ENCODE peak calls at places on chromosomes 11 and 22, in ten cellular contexts. M is GDM1, F is posterior vena cava, A is ascending aorta, O is cardiac muscle cell, B is ELR, D is DND-41, Z is A172, C is HFFc6, K is mesendoderm. Y is an unnamed sample.

GRCh38 chr11:35247428-35247827 is 108.5 kb downstream of the CD44 start:
- DNase-seq in M (no peak), F (no peak), A (peak; percentile 73), O (no peak), B (no peak), D (no peak), Z (no peak), C (no peak), K (no peak), Y (no peak)

GRCh38 chr11:35826949-35827348 is 116.9 kb upstream of the LDLRAD3 start:
- DNase-seq in M (no peak), F (no peak), A (no peak), O (no peak), B (no peak), D (no peak), Z (no peak), C (no peak), K (no peak), Y (no peak)

GRCh38 chr22:38699143-38699542 is 1.6 kb downstream of the JOSD1 start:
- DNase-seq in M (no peak), F (no peak), A (no peak), O (no peak), B (peak; percentile 8), D (no peak), Z (no peak), C (no peak), K (no peak), Y (peak; percentile 17)

GRCh38 chr11:16211407-16211806 is 144.9 kb downstream of the SOX6 start:
- DNase-seq in M (no peak), F (no peak), A (no peak), O (no peak), B (no peak), D (no peak), Z (no peak), C (no peak), K (peak; percentile 50), Y (no peak)

GRCh38 chr11:16195659-16196058 is 160.7 kb downstream of the SOX6 start:
- DNase-seq in M (no peak), F (no peak), A (no peak), O (peak; percentile 20), B (no peak), D (no peak), Z (no peak), C (peak; percentile 66), K (no peak), Y (no peak)

GRCh38 chr22:37782340-37783168 is 25.2 kb upstream of the GCAT start:
- DNase-seq in M (no peak), F (no peak), A (no peak), O (no peak), B (peak; percentile 90), D (no peak), Z (peak; percentile 75), C (peak; percentile 85), K (no peak), Y (no peak)

GRCh38 chr22:40010752-40011145 is 16.0 kb downstream of the FAM83F start:
- DNase-seq in M (no peak), F (no peak), A (no peak), O (no peak), B (no peak), D (no peak), Z (no peak), C (no peak), K (no peak), Y (no peak)

GRCh38 chr11:87306260-87306861 is 268.6 kb downstream of the TMEM135 start:
- DNase-seq in M (no peak), F (no peak), A (no peak), O (no peak), B (no peak), D (no peak), Z (no peak), C (no peak), K (no peak), Y (no peak)

GRCh38 chr22:42742940-42743339 is 22.3 kb upstream of the A4GALT start:
- DNase-seq in M (no peak), F (no peak), A (no peak), O (no peak), B (no peak), D (no peak), Z (no peak), C (no peak), K (peak; percentile 45), Y (no peak)

GRCh38 chr22:50544746-50545253 is 899 bp upstream of the KLHDC7B start:
- DNase-seq in M (no peak), F (no peak), A (no peak), O (no peak), B (no peak), D (peak; percentile 37), Z (no peak), C (no peak), K (no peak), Y (peak; percentile 32)

GRCh38 chr11:67449116-67449844 is 3.2 kb downstream of the GPR152 start:
- DNase-seq in M (peak; percentile 25), F (no peak), A (no peak), O (no peak), B (no peak), D (no peak), Z (no peak), C (no peak), K (no peak), Y (no peak)

GRCh38 chr11:44877908-44878459 is 72.7 kb downstream of the TP53I11 start:
- DNase-seq in M (no peak), F (no peak), A (no peak), O (peak; percentile 59), B (no peak), D (no peak), Z (no peak), C (no peak), K (peak; percentile 61), Y (no peak)

GRCh38 chr11:65884716-65885092 is 3.6 kb downstream of the FIBP start:
- DNase-seq in M (peak; percentile 70), F (peak; percentile 91), A (peak; percentile 87), O (peak; percentile 82), B (peak; percentile 77), D (peak; percentile 80), Z (no peak), C (peak; percentile 58), K (peak; percentile 83), Y (peak; percentile 81)

GRCh38 chr11:72723508-72723907 is 28.7 kb downstream of the ARAP1 start:
- DNase-seq in M (no peak), F (no peak), A (no peak), O (no peak), B (no peak), D (no peak), Z (no peak), C (no peak), K (no peak), Y (no peak)

GRCh38 chr11:120719348-120719747 is 207.8 kb downstream of the GRIK4 start:
- DNase-seq in M (no peak), F (no peak), A (no peak), O (peak; percentile 8), B (peak; percentile 31), D (no peak), Z (no peak), C (peak; percentile 16), K (peak; percentile 31), Y (no peak)

GRCh38 chr11:43567396-43567975 is 113.1 kb upstream of the HSD17B12 start:
- DNase-seq in M (no peak), F (no peak), A (no peak), O (peak; percentile 72), B (peak; percentile 62), D (peak; percentile 24), Z (peak; percentile 71), C (peak; percentile 44), K (peak; percentile 54), Y (peak; percentile 82)

GRCh38 chr11:10558288-10558687 is 10.2 kb downstream of the LYVE1 start:
- DNase-seq in M (no peak), F (no peak), A (no peak), O (no peak), B (no peak), D (no peak), Z (no peak), C (no peak), K (no peak), Y (no peak)

GRCh38 chr11:66856496-66857233 is at the start of gene LRFN4:
- DNase-seq in M (no peak), F (no peak), A (no peak), O (no peak), B (peak; percentile 59), D (no peak), Z (no peak), C (no peak), K (peak; percentile 64), Y (no peak)

GRCh38 chr22:40178417-40179409 is 988 bp downstream of the TNRC6B start:
- DNase-seq in M (peak; percentile 14), F (no peak), A (no peak), O (peak; percentile 59), B (peak; percentile 67), D (peak; percentile 69), Z (no peak), C (peak; percentile 56), K (peak; percentile 94), Y (peak; percentile 74)

GRCh38 chr11:67261942-67262681 is 4.2 kb upstream of the GRK2 start:
- DNase-seq in M (no peak), F (peak; percentile 79), A (no peak), O (no peak), B (no peak), D (no peak), Z (no peak), C (no peak), K (peak; percentile 54), Y (peak; percentile 67)

GRCh38 chr11:47869548-47870393 is 21.6 kb upstream of the NUP160 start:
- DNase-seq in M (no peak), F (no peak), A (no peak), O (no peak), B (peak; percentile 50), D (no peak), Z (peak; percentile 31), C (peak; percentile 34), K (no peak), Y (no peak)

GRCh38 chr11:8810331-8811301 is 100.4 kb upstream of the AKIP1 start:
- DNase-seq in M (no peak), F (peak; percentile 93), A (peak; percentile 88), O (peak; percentile 85), B (peak; percentile 83), D (no peak), Z (peak; percentile 77), C (peak; percentile 83), K (peak; percentile 94), Y (peak; percentile 94)

GRCh38 chr22:47160781-47161520 is 398.5 kb downstream of the TBC1D22A start:
- DNase-seq in M (no peak), F (peak; percentile 64), A (no peak), O (no peak), B (no peak), D (no peak), Z (no peak), C (no peak), K (no peak), Y (no peak)

Y was measured in G401.